ENCODE peak calls at places on chromosomes 13 and 19, in six cellular contexts. One of them, this sample, is unnamed.

GRCh38 chr19:916645-917322 is 349 bp upstream of the KISS1R start:
- DNase-seq in cardiac fibroblast: no peak
- DNase-seq in activated CD4-positive, alpha-beta memory T cell treated with anti-CD3 and anti-CD28 coated beads for 36 hours: peak; percentile 59
- DNase-seq in psoas muscle: no peak
- DNase-seq in AG09309: no peak
- DNase-seq in CD8-positive, alpha-beta memory T cell: no peak
- DNase-seq in this sample: no peak

GRCh38 chr13:32209670-32210069 is 105.5 kb downstream of the ZAR1L start:
- DNase-seq in cardiac fibroblast: peak; percentile 8
- DNase-seq in activated CD4-positive, alpha-beta memory T cell treated with anti-CD3 and anti-CD28 coated beads for 36 hours: no peak
- DNase-seq in psoas muscle: no peak
- DNase-seq in AG09309: no peak
- DNase-seq in CD8-positive, alpha-beta memory T cell: no peak
- DNase-seq in this sample: no peak

GRCh38 chr13:111211789-111212516 is 96.8 kb downstream of the ARHGEF7 start:
- DNase-seq in cardiac fibroblast: no peak
- DNase-seq in activated CD4-positive, alpha-beta memory T cell treated with anti-CD3 and anti-CD28 coated beads for 36 hours: no peak
- DNase-seq in psoas muscle: no peak
- DNase-seq in AG09309: no peak
- DNase-seq in CD8-positive, alpha-beta memory T cell: no peak
- DNase-seq in this sample: no peak

GRCh38 chr19:2282062-2282861 is at the start of gene PEAK3:
- DNase-seq in cardiac fibroblast: peak; percentile 51
- DNase-seq in activated CD4-positive, alpha-beta memory T cell treated with anti-CD3 and anti-CD28 coated beads for 36 hours: peak; percentile 61
- DNase-seq in psoas muscle: peak; percentile 85
- DNase-seq in AG09309: no peak
- DNase-seq in CD8-positive, alpha-beta memory T cell: no peak
- DNase-seq in this sample: peak; percentile 60

GRCh38 chr13:113636266-113636963 is 21.6 kb downstream of the ATP4B start:
- DNase-seq in cardiac fibroblast: no peak
- DNase-seq in activated CD4-positive, alpha-beta memory T cell treated with anti-CD3 and anti-CD28 coated beads for 36 hours: no peak
- DNase-seq in psoas muscle: peak; percentile 36
- DNase-seq in AG09309: no peak
- DNase-seq in CD8-positive, alpha-beta memory T cell: no peak
- DNase-seq in this sample: no peak

GRCh38 chr19:37928527-37929286 is 21.7 kb downstream of the SIPA1L3 start:
- DNase-seq in cardiac fibroblast: no peak
- DNase-seq in activated CD4-positive, alpha-beta memory T cell treated with anti-CD3 and anti-CD28 coated beads for 36 hours: no peak
- DNase-seq in psoas muscle: no peak
- DNase-seq in AG09309: no peak
- DNase-seq in CD8-positive, alpha-beta memory T cell: no peak
- DNase-seq in this sample: no peak

GRCh38 chr13:73417012-73417615 is 358.3 kb downstream of the KLF5 start:
- DNase-seq in cardiac fibroblast: peak; percentile 3
- DNase-seq in activated CD4-positive, alpha-beta memory T cell treated with anti-CD3 and anti-CD28 coated beads for 36 hours: no peak
- DNase-seq in psoas muscle: no peak
- DNase-seq in AG09309: no peak
- DNase-seq in CD8-positive, alpha-beta memory T cell: no peak
- DNase-seq in this sample: no peak

GRCh38 chr13:66926851-66927524 is 303.1 kb downstream of the PCDH9 start:
- DNase-seq in cardiac fibroblast: no peak
- DNase-seq in activated CD4-positive, alpha-beta memory T cell treated with anti-CD3 and anti-CD28 coated beads for 36 hours: no peak
- DNase-seq in psoas muscle: no peak
- DNase-seq in AG09309: no peak
- DNase-seq in CD8-positive, alpha-beta memory T cell: no peak
- DNase-seq in this sample: no peak